ENCODE peak calls at places on chromosomes 12 and 14, in four cellular contexts. One of them, this sample, is unnamed.

GRCh38 chr12:84134797-84135366 is 777.7 kb downstream of the SLC6A15 start:
- DNase-seq in iPS DF 6.9: no peak
- DNase-seq in mammary epithelial cell: no peak
- DNase-seq in pancreas: no peak
- DNase-seq in this sample: peak

GRCh38 chr14:68539311-68539737 is 253.5 kb downstream of the ZFP36L1 start:
- DNase-seq in iPS DF 6.9: no peak
- DNase-seq in mammary epithelial cell: no peak
- DNase-seq in pancreas: no peak
- DNase-seq in this sample: no peak

GRCh38 chr12:38664661-38665269 is 240.6 kb downstream of the CPNE8 start:
- DNase-seq in iPS DF 6.9: peak
- DNase-seq in mammary epithelial cell: peak
- DNase-seq in pancreas: no peak
- DNase-seq in this sample: peak

GRCh38 chr14:102218688-102219087 is 79.0 kb downstream of the WDR20 start:
- DNase-seq in iPS DF 6.9: no peak
- DNase-seq in mammary epithelial cell: no peak
- DNase-seq in pancreas: no peak
- DNase-seq in this sample: no peak

GRCh38 chr14:103126873-103127304 is 3.6 kb downstream of the TNFAIP2 start:
- DNase-seq in iPS DF 6.9: no peak
- DNase-seq in mammary epithelial cell: peak
- DNase-seq in pancreas: peak
- DNase-seq in this sample: peak

GRCh38 chr14:90464481-90464880 is 67.7 kb downstream of the CALM1 start:
- DNase-seq in iPS DF 6.9: no peak
- DNase-seq in mammary epithelial cell: no peak
- DNase-seq in pancreas: no peak
- DNase-seq in this sample: no peak

GRCh38 chr12:56382611-56383010 is 20.0 kb upstream of the APOF start:
- DNase-seq in iPS DF 6.9: no peak
- DNase-seq in mammary epithelial cell: no peak
- DNase-seq in pancreas: no peak
- DNase-seq in this sample: no peak

GRCh38 chr14:24110060-24110459 is 4.5 kb upstream of the DCAF11 start:
- DNase-seq in iPS DF 6.9: no peak
- DNase-seq in mammary epithelial cell: peak
- DNase-seq in pancreas: no peak
- DNase-seq in this sample: no peak

GRCh38 chr12:52082026-52082667 is 2.6 kb downstream of the SMIM41 start:
- DNase-seq in iPS DF 6.9: no peak
- DNase-seq in mammary epithelial cell: no peak
- DNase-seq in pancreas: no peak
- DNase-seq in this sample: no peak

GRCh38 chr14:48349689-48350088 is 674.3 kb upstream of the MDGA2 start:
- DNase-seq in iPS DF 6.9: no peak
- DNase-seq in mammary epithelial cell: no peak
- DNase-seq in pancreas: no peak
- DNase-seq in this sample: no peak

GRCh38 chr14:36028218-36028617 is 148.3 kb downstream of the PTCSC3 start:
- DNase-seq in iPS DF 6.9: no peak
- DNase-seq in mammary epithelial cell: peak
- DNase-seq in pancreas: no peak
- DNase-seq in this sample: no peak

GRCh38 chr12:3187846-3188755 is 110.9 kb downstream of the TSPAN9 start:
- DNase-seq in iPS DF 6.9: no peak
- DNase-seq in mammary epithelial cell: no peak
- DNase-seq in pancreas: no peak
- DNase-seq in this sample: no peak

GRCh38 chr12:62761658-62762057 is 173.3 kb downstream of the PPM1H start:
- DNase-seq in iPS DF 6.9: no peak
- DNase-seq in mammary epithelial cell: no peak
- DNase-seq in pancreas: no peak
- DNase-seq in this sample: peak

GRCh38 chr12:31583878-31584277 is 7.1 kb downstream of the DENND5B start:
- DNase-seq in iPS DF 6.9: no peak
- DNase-seq in mammary epithelial cell: no peak
- DNase-seq in pancreas: no peak
- DNase-seq in this sample: no peak

GRCh38 chr12:31369712-31370521 is 44.0 kb upstream of the SINHCAF start:
- DNase-seq in iPS DF 6.9: no peak
- DNase-seq in mammary epithelial cell: no peak
- DNase-seq in pancreas: peak
- DNase-seq in this sample: peak

GRCh38 chr12:106197906-106198623 is 49.8 kb downstream of the CKAP4 start:
- DNase-seq in iPS DF 6.9: no peak
- DNase-seq in mammary epithelial cell: no peak
- DNase-seq in pancreas: no peak
- DNase-seq in this sample: peak

GRCh38 chr14:103074699-103075341 is 9.2 kb upstream of the LBHD2 start:
- DNase-seq in iPS DF 6.9: no peak
- DNase-seq in mammary epithelial cell: no peak
- DNase-seq in pancreas: peak
- DNase-seq in this sample: peak

GRCh38 chr12:113299619-113300237 is 35.2 kb downstream of the SLC8B1 start:
- DNase-seq in iPS DF 6.9: peak
- DNase-seq in mammary epithelial cell: peak
- DNase-seq in pancreas: peak
- DNase-seq in this sample: peak

DNA sequence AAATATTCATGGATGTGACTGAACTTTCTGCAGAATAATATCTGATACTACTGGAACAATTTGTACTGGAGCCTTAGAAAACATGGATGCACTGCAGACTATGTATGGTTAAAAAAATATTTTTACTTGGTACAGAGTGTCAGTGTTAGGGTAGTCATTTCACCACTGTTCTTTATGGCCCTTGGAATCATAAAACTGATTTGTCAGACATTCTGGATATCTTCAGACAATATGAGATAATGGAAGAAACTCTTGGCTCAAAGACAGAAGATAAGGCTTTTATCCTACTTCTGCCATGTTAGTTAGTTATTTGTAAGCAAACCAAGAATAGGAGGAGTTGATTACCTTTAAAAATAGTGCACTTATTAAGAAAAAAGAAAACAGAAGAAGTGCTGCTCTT is 209.4 kb downstream of the LRIG3 start:
- DNase-seq in iPS DF 6.9: no peak
- DNase-seq in mammary epithelial cell: no peak
- DNase-seq in pancreas: no peak
- DNase-seq in this sample: no peak
- H3K27ac ChIP-seq in iPS DF 6.9: no peak
- H3K27ac ChIP-seq in mammary epithelial cell: no peak
- H3K27ac ChIP-seq in pancreas: no peak
- H3K27ac ChIP-seq in this sample: no peak

GRCh38 chr14:73724696-73725095 is 10.5 kb upstream of the PNMA1 start:
- DNase-seq in iPS DF 6.9: no peak
- DNase-seq in mammary epithelial cell: no peak
- DNase-seq in pancreas: no peak
- DNase-seq in this sample: no peak
- H3K27ac ChIP-seq in iPS DF 6.9: no peak
- H3K27ac ChIP-seq in mammary epithelial cell: peak
- H3K27ac ChIP-seq in pancreas: no peak
- H3K27ac ChIP-seq in this sample: peak

GRCh38 chr12:122887817-122888212 is 8.1 kb downstream of the VPS37B start:
- DNase-seq in iPS DF 6.9: no peak
- DNase-seq in mammary epithelial cell: no peak
- DNase-seq in pancreas: no peak
- DNase-seq in this sample: no peak
- H3K27ac ChIP-seq in iPS DF 6.9: no peak
- H3K27ac ChIP-seq in mammary epithelial cell: peak
- H3K27ac ChIP-seq in pancreas: peak
- H3K27ac ChIP-seq in this sample: peak

GRCh38 chr14:64265222-64265621 is 28.9 kb downstream of the ESR2 start:
- DNase-seq in iPS DF 6.9: no peak
- DNase-seq in mammary epithelial cell: no peak
- DNase-seq in pancreas: no peak
- DNase-seq in this sample: no peak

GRCh38 chr14:64266206-64266605 is 28.0 kb downstream of the ESR2 start:
- DNase-seq in iPS DF 6.9: no peak
- DNase-seq in mammary epithelial cell: peak
- DNase-seq in pancreas: no peak
- DNase-seq in this sample: peak

GRCh38 chr14:64255756-64256155 is 38.4 kb downstream of the ESR2 start:
- DNase-seq in iPS DF 6.9: no peak
- DNase-seq in mammary epithelial cell: no peak
- DNase-seq in pancreas: no peak
- DNase-seq in this sample: no peak

DNA sequence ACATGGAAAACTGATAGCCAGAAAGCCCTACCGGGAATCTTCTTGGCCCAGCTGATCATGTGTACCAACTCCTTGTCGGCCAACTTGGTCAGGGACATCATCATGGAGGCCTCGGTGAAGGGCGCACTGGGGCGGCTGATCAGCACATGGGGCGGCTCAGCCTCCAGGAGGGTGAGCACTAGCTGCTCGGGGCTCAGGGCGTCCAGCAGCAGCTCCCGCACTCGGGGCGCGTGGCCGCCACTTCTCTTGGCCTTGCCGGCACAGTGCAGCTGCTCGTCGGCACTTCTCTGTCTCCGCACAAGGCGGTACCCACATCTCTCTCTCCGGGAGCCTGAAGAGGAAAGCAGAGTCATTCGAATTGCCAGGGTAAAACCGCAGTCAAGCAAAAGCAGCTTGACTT is 33.8 kb downstream of the ESR2 start:
- DNase-seq in iPS DF 6.9: no peak
- DNase-seq in mammary epithelial cell: no peak
- DNase-seq in pancreas: no peak
- DNase-seq in this sample: no peak
- H3K27ac ChIP-seq in iPS DF 6.9: no peak
- H3K27ac ChIP-seq in mammary epithelial cell: no peak
- H3K27ac ChIP-seq in pancreas: no peak
- H3K27ac ChIP-seq in this sample: no peak